ENCODE peak calls at places on chromosomes 4 and X, in six cellular contexts. J is hepatocyte, T is WTC11, C is fibroblast of lung, F is HCT116, Y is lung. M is an unnamed sample.

GRCh38 chr4:87530868-87531267 is 1.7 kb upstream of the SPARCL1 start:
- DNase-seq in J (peak), T (no peak), C (peak), F (no peak), Y (peak), M (no peak)

GRCh38 chr4:87017580-87018061 is 82.8 kb downstream of the AFF1 start:
- DNase-seq in J (peak), T (no peak), C (peak), F (no peak), Y (no peak), M (no peak)

GRCh38 chr4:165096776-165097175 is 15.9 kb downstream of the TMEM192 start:
- DNase-seq in J (peak), T (no peak), C (peak), F (no peak), Y (no peak), M (no peak)

GRCh38 chrX:40423299-40423698 is 157.5 kb upstream of the ATP6AP2 start:
- DNase-seq in J (no peak), T (no peak), C (no peak), F (peak), Y (no peak), M (no peak)

GRCh38 chr4:162839814-162840213 is 326.9 kb downstream of the NAF1 start:
- DNase-seq in J (no peak), T (peak), C (no peak), F (no peak), Y (no peak), M (no peak)

GRCh38 chr4:161133877-161134276 is 1029.9 kb downstream of the FSTL5 start:
- DNase-seq in J (no peak), T (no peak), C (no peak), F (no peak), Y (no peak), M (no peak)

GRCh38 chrX:37302569-37302968 is 46.6 kb upstream of the PRRG1 start:
- DNase-seq in J (peak), T (peak), C (peak), F (peak), Y (no peak), M (no peak)

GRCh38 chrX:96424007-96424406 is 260.6 kb upstream of the DIAPH2 start:
- DNase-seq in J (peak), T (no peak), C (peak), F (no peak), Y (no peak), M (no peak)

GRCh38 chr4:54165438-54165837 is 63.7 kb upstream of the PDGFRA start:
- DNase-seq in J (no peak), T (no peak), C (peak), F (peak), Y (no peak), M (no peak)

GRCh38 chr4:184648220-184649025 is 824 bp downstream of the CASP3 start:
- DNase-seq in J (peak), T (peak), C (peak), F (no peak), Y (peak), M (peak)

GRCh38 chr4:184651899-184652298 is 2.4 kb downstream of the PRIMPOL start:
- DNase-seq in J (no peak), T (no peak), C (no peak), F (no peak), Y (no peak), M (no peak)

GRCh38 chr4:184647391-184648101 is 1.7 kb downstream of the CASP3 start:
- DNase-seq in J (no peak), T (no peak), C (peak), F (no peak), Y (no peak), M (no peak)

GRCh38 chr4:184649971-184650855 is 675 bp downstream of the PRIMPOL start:
- DNase-seq in J (peak), T (no peak), C (peak), F (no peak), Y (no peak), M (peak)

DNA sequence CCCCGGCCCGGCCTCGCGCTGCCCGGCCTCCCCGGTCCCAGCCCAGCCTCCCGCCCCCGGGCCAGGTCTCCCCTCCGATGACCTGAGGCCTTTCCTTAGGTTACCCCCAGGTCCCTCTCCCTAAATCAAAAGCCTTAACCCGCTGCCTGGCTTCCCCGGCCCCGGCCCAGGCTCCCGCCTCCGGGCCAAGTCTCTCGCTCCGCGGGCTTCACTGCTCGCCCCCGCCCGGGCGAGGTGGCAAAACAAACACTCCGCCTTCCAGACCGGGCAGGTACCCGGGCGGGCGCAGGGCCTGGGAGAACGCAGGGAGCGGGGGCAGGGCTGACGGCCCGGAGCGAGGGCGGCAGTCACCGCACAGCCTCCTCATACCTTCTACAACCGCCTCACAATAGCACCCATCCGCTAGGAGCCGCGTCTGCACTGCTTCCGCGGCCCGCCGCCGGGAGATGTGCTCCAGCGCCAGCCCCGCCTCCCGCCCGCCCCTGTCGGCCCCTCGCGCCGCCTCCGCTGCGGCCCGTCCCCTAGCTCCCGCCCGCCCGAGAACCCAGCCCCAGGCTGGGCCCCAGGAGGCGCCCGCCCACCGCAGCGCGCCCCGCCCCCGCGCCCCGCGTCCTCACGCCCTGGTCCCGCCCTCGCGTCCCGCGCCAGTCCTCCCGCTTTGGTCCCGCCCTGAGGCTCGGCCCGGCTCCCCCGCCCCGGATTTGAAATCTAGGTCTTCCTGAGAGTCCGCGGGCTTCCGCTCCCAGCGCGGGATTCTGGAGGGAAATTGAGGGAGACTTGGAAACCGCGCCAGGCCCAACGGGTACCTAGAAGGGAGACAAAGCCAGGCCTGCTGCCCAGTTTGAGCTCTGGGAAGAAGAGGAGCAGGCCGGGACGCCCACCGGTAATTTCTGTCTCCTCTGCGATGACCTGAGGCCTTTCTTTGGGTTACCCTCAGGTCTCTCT is at the start of the genes CASP3 and PRIMPOL:
- DNase-seq in J (peak), T (peak), C (peak), F (peak), Y (peak), M (peak)
- TF ChIP-seq CTCF in J (peak), T (no peak), C (no peak), F (no peak), Y (no peak), M (no peak)

GRCh38 chr4:133493241-133493640 is 344.1 kb downstream of the PCDH10 start:
- DNase-seq in J (no peak), T (no peak), C (no peak), F (no peak), Y (no peak), M (no peak)
- TF ChIP-seq CTCF in J (no peak), T (no peak), C (no peak), F (no peak), Y (no peak), M (no peak)

DNA sequence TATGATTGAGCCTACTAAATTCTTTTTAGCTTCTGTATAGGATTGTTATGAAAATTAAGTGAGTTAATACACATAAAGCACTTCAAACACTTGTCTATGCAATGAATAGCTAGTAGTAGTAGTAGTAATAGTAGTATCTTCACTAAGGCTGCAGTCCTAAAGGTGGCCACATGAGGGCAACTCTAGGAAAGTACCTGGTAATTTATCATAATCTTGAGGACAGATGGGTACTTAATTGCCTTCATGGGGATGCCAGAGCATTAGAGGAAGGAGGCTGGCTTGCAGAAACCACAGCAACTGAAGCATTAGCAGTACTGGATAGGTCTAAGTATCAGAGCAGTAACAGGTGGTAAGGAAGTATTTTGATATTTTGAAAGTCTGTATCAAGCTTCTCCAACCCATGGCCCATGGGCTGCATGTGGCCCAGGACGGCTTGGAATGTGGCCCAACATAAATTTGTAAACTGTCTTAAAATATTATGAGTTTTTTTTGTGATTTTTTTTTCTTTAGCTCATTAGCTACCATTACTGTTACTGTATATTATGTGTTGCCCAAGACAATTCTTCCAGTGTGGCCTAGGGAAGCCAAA is 17.3 kb downstream of the NIPAL1 start:
- DNase-seq in J (peak), T (peak), C (no peak), F (peak), Y (no peak), M (no peak)
- TF ChIP-seq CTCF in J (peak), T (peak), C (peak), F (peak), Y (no peak), M (no peak)

GRCh38 chr4:183721207-183722081 is 62.4 kb downstream of the TRAPPC11 start:
- DNase-seq in J (peak), T (peak), C (peak), F (no peak), Y (peak), M (no peak)
- TF ChIP-seq CTCF in J (no peak), T (no peak), C (peak), F (no peak), Y (peak), M (no peak)

GRCh38 chr4:134906404-134907023 is 704.9 kb upstream of the PABPC4L start:
- DNase-seq in J (peak), T (no peak), C (peak), F (no peak), Y (no peak), M (no peak)
- TF ChIP-seq CTCF in J (peak), T (peak), C (peak), F (peak), Y (no peak), M (no peak)

GRCh38 chr4:136001791-136002190 is 1530.5 kb downstream of the PCDH18 start:
- DNase-seq in J (no peak), T (no peak), C (peak), F (no peak), Y (no peak), M (no peak)

GRCh38 chr4:136007991-136008390 is 1524.3 kb downstream of the PCDH18 start:
- DNase-seq in J (no peak), T (no peak), C (no peak), F (no peak), Y (no peak), M (no peak)

GRCh38 chr4:136002316-136002715 is 1530.0 kb downstream of the PCDH18 start:
- DNase-seq in J (no peak), T (no peak), C (no peak), F (no peak), Y (no peak), M (no peak)
- TF ChIP-seq CTCF in J (no peak), T (no peak), C (no peak), F (no peak), Y (no peak), M (no peak)